ENCODE peak calls at places on chromosomes 4 and X, in nine cellular contexts. O, E, Y, S, P, I, Q, T and L are unnamed samples.

GRCh38 chrX:34401411-34401810 is 255.7 kb downstream of the TMEM47 start:
- DNase-seq in O (no peak), E (no peak), Y (no peak), S (no peak), P (no peak), I (no peak), Q (no peak), T (no peak), L (no peak)

GRCh38 chr4:19941434-19941833 is 310.3 kb upstream of the SLIT2 start:
- DNase-seq in O (no peak), E (no peak), Y (no peak), S (no peak), P (no peak), I (no peak), Q (no peak), T (no peak), L (no peak)

GRCh38 chr4:109930469-109930868 is 17.8 kb downstream of the EGF start:
- DNase-seq in O (no peak), E (no peak), Y (no peak), S (no peak), P (no peak), I (no peak), Q (no peak), T (no peak), L (no peak)

GRCh38 chr4:54676062-54676461 is 18.3 kb downstream of the KIT start:
- DNase-seq in O (no peak), E (no peak), Y (no peak), S (no peak), P (no peak), I (no peak), Q (no peak), T (no peak), L (no peak)

GRCh38 chr4:55554453-55555030 is 7.8 kb upstream of the CLOCK start:
- DNase-seq in O (no peak), E (no peak), Y (peak; percentile 71), S (no peak), P (no peak), I (no peak), Q (no peak), T (no peak), L (no peak)

GRCh38 chrX:123408856-123409737 is 225.0 kb downstream of the GRIA3 start:
- DNase-seq in O (no peak), E (no peak), Y (no peak), S (no peak), P (no peak), I (no peak), Q (no peak), T (no peak), L (no peak)

GRCh38 chr4:112520598-112521122 is 4.7 kb upstream of the NEUROG2 start:
- DNase-seq in O (no peak), E (no peak), Y (no peak), S (no peak), P (no peak), I (no peak), Q (no peak), T (no peak), L (no peak)

GRCh38 chrX:49019599-49020249 is 17.7 kb upstream of the GRIPAP1 start:
- DNase-seq in O (no peak), E (no peak), Y (no peak), S (no peak), P (no peak), I (no peak), Q (no peak), T (no peak), L (no peak)

GRCh38 chrX:2767631-2768455 is 16.0 kb downstream of the XG start:
- DNase-seq in O (no peak), E (no peak), Y (peak; percentile 21), S (no peak), P (peak; percentile 22), I (no peak), Q (no peak), T (no peak), L (no peak)

GRCh38 chrX:85109235-85109634 is 105.6 kb downstream of the APOOL start:
- DNase-seq in O (no peak), E (peak; percentile 26), Y (no peak), S (peak; percentile 56), P (no peak), I (peak; percentile 65), Q (no peak), T (no peak), L (peak; percentile 4)

GRCh38 chr4:131113704-131114103 is 2017.8 kb downstream of the C4orf33 start:
- DNase-seq in O (no peak), E (no peak), Y (no peak), S (no peak), P (no peak), I (no peak), Q (no peak), T (no peak), L (no peak)

GRCh38 chr4:78954048-78954666 is 14.9 kb upstream of the PAQR3 start:
- DNase-seq in O (peak; percentile 7), E (no peak), Y (no peak), S (no peak), P (no peak), I (peak; percentile 41), Q (no peak), T (no peak), L (no peak)

GRCh38 chrX:46918434-46918833 is 6.2 kb downstream of the JADE3 start:
- DNase-seq in O (peak; percentile 4), E (peak; percentile 40), Y (peak; percentile 3), S (no peak), P (no peak), I (no peak), Q (no peak), T (peak; percentile 35), L (no peak)

GRCh38 chr4:25441519-25442117 is 64.6 kb downstream of the ANAPC4 start:
- DNase-seq in O (peak; percentile 49), E (peak; percentile 48), Y (peak; percentile 59), S (peak; percentile 77), P (peak; percentile 57), I (peak; percentile 48), Q (no peak), T (peak; percentile 68), L (no peak)

GRCh38 chr4:25433966-25434667 is 57.1 kb downstream of the ANAPC4 start:
- DNase-seq in O (no peak), E (no peak), Y (no peak), S (no peak), P (no peak), I (no peak), Q (no peak), T (no peak), L (no peak)

GRCh38 chr4:25439913-25440477 is 62.9 kb downstream of the ANAPC4 start:
- DNase-seq in O (peak; percentile 64), E (peak; percentile 74), Y (peak; percentile 68), S (peak; percentile 84), P (peak; percentile 51), I (peak; percentile 79), Q (no peak), T (peak; percentile 73), L (peak; percentile 49)

GRCh38 chr4:25440478-25441030 is 63.5 kb downstream of the ANAPC4 start:
- DNase-seq in O (no peak), E (peak; percentile 73), Y (no peak), S (peak; percentile 43), P (no peak), I (no peak), Q (peak; percentile 68), T (peak; percentile 65), L (no peak)

GRCh38 chr4:25437951-25438350 is 60.9 kb downstream of the ANAPC4 start:
- DNase-seq in O (no peak), E (no peak), Y (no peak), S (no peak), P (no peak), I (no peak), Q (no peak), T (no peak), L (no peak)
- TF ChIP-seq POLR2A in O (no peak), E (no peak), Y (no peak), S (no peak), P (no peak), I (no peak), Q (no peak), T (no peak), L (no peak)

DNA sequence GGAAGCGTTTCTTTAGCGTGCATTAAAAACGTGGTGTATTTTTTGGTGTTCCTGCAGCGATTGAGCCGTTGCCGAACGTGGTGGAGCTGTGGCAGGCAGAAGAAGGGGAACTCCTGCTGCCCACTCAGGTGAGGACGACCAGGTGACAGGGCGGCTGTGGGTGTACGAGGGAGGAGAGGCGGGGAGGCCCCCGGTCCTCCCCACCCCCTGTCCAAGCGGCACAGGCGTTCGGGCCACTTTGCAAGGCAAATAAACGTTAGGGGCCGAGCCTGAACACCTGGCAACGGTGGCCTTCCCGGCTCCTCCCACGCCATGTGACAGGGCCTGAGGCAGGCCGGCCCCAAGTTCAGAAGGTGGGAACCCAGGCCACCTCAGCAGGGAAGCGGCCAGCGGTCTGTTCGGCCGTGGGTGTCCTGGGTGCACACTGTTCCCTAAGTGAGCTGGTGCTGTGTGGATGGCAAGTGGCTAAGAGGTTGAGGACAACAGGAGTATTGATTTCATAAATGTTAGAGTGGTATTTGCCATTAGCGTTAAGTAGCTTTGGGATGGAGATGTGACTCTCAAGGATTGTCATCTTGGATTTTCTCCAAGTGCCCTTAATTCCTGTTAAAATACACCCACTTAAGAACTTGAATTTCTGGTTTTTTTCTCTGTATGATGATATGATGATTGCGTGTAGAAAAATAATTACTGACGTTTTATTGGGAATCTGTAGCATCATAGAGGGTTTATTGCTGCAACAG is 1.2 kb downstream of the TMEM131L start:
- DNase-seq in O (peak; percentile 51), E (peak; percentile 92), Y (no peak), S (peak; percentile 79), P (peak; percentile 86), I (peak; percentile 66), Q (peak; percentile 78), T (peak; percentile 84), L (peak; percentile 72)
- TF ChIP-seq POLR2A in O (no peak), E (peak; percentile 75), Y (no peak), S (no peak), P (peak; percentile 41), I (peak; percentile 41), Q (no peak), T (no peak), L (peak; percentile 66)

DNA sequence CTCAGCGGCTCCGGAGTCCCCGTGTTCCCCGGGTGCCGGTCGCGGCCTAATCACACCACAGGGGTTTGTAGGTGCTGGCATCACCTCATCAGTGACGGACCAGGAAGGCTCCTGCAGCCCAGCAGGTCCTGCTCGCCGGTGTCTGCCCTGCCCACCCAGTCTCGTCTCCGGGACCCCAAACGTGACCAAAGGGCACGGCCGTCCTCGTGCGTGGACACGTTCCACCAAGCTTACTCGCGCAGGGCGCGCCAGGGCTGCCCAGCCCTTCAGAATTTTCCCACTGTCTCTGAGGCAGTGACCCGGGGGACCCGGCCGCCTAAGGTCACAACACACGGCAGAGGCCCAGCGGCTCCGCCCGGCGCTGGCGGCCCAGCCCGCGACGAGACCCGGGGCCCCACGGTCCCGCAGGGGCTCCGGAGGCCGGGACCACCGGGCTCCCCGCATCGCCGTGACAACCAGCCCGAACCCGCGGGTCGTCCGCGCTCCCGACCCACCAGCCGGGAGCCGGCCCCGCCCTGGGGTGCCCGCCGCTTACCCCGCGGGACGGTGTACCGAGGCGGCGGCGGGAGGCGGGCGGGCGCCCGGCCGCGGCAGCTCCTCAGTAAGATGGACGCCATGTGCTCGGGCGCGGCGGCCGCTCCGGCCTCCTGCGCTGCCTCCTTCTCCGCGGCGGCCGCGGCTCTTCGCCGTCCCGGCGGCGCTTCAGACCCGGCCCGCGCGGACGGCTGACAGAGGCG is 454 bp downstream of the LETM1 start:
- DNase-seq in O (no peak), E (peak; percentile 34), Y (no peak), S (peak; percentile 57), P (peak; percentile 37), I (peak; percentile 70), Q (no peak), T (no peak), L (peak; percentile 50)
- TF ChIP-seq POLR2A in O (no peak), E (no peak), Y (no peak), S (no peak), P (no peak), I (no peak), Q (no peak), T (no peak), L (peak; percentile 48)

GRCh38 chrX:56563231-56564116 is at the start of gene UBQLN2:
- DNase-seq in O (peak; percentile 79), E (peak; percentile 83), Y (peak; percentile 70), S (peak; percentile 64), P (peak; percentile 85), I (peak; percentile 72), Q (peak; percentile 90), T (peak; percentile 82), L (no peak)
- TF ChIP-seq POLR2A in O (peak; percentile 74), E (peak; percentile 92), Y (peak; percentile 77), S (peak; percentile 87), P (peak; percentile 83), I (peak; percentile 86), Q (no peak), T (no peak), L (peak; percentile 71)